ENCODE peak calls at places on chromosomes 11 and 22, in seven cellular contexts. Z is sigmoid colon; O is activated CD8-positive, alpha-beta T cell treated with anti-CD3 and anti-CD28 coated beads for 36 hours; A is fibroblast of lung; Y is kidney; U is neural crest cell; X is progenitor cell of endocrine pancreas. S is an unnamed sample.

GRCh38 chr11:61955416-61956135 is 5.4 kb downstream of the BEST1 start:
- DNase-seq in Z (no peak), O (peak; percentile 57), A (no peak), Y (peak; percentile 85), U (no peak), X (no peak), S (no peak)

GRCh38 chr11:72398058-72398758 is 36.1 kb downstream of the CLPB start:
- DNase-seq in Z (no peak), O (no peak), A (no peak), Y (no peak), U (no peak), X (no peak), S (no peak)

GRCh38 chr11:62546937-62547625 is 475 bp upstream of the AHNAK start:
- DNase-seq in Z (no peak), O (no peak), A (peak; percentile 44), Y (peak; percentile 84), U (no peak), X (no peak), S (no peak)

GRCh38 chr22:49299821-49300231 is 527.8 kb downstream of the BRD1 start:
- DNase-seq in Z (no peak), O (no peak), A (no peak), Y (no peak), U (no peak), X (peak; percentile 3), S (peak; percentile 73)

GRCh38 chr11:130675456-130675855 is 227.0 kb downstream of the ADAMTS15 start:
- DNase-seq in Z (peak; percentile 92), O (no peak), A (peak; percentile 75), Y (peak; percentile 84), U (no peak), X (no peak), S (no peak)

GRCh38 chr11:82890002-82890341 is 10.3 kb downstream of the PRCP start:
- DNase-seq in Z (no peak), O (no peak), A (no peak), Y (no peak), U (no peak), X (no peak), S (no peak)

GRCh38 chr22:50730013-50730891 is 7.8 kb upstream of the ACR start:
- DNase-seq in Z (peak; percentile 55), O (no peak), A (no peak), Y (peak; percentile 66), U (no peak), X (no peak), S (peak; percentile 86)

GRCh38 chr11:80855975-80856524 is 1415.2 kb upstream of the TENM4 start:
- DNase-seq in Z (no peak), O (no peak), A (peak; percentile 76), Y (no peak), U (no peak), X (no peak), S (no peak)

GRCh38 chr22:35559354-35560005 is 18.8 kb downstream of the RASD2 start:
- DNase-seq in Z (no peak), O (no peak), A (peak; percentile 66), Y (no peak), U (no peak), X (no peak), S (no peak)

GRCh38 chr11:64231536-64231935 is 1.2 kb downstream of the DNAJC4 start:
- DNase-seq in Z (no peak), O (no peak), A (no peak), Y (no peak), U (no peak), X (no peak), S (no peak)

GRCh38 chr11:96228911-96229310 is 114.1 kb downstream of the MAML2 start:
- DNase-seq in Z (no peak), O (no peak), A (peak; percentile 86), Y (no peak), U (no peak), X (no peak), S (no peak)

GRCh38 chr11:131253885-131254204 is 116.6 kb upstream of the NTM start:
- DNase-seq in Z (no peak), O (no peak), A (peak; percentile 27), Y (no peak), U (peak; percentile 8), X (no peak), S (no peak)

GRCh38 chr11:86695391-86695790 is 23.0 kb upstream of the ME3 start:
- DNase-seq in Z (no peak), O (no peak), A (peak; percentile 53), Y (no peak), U (no peak), X (no peak), S (no peak)

GRCh38 chr22:36252754-36253522 is at the start of gene APOL1:
- DNase-seq in Z (peak; percentile 85), O (peak; percentile 58), A (no peak), Y (peak; percentile 79), U (no peak), X (no peak), S (no peak)

GRCh38 chr22:35368386-35368785 is 12.5 kb upstream of the HMOX1 start:
- DNase-seq in Z (no peak), O (no peak), A (no peak), Y (no peak), U (no peak), X (no peak), S (no peak)

GRCh38 chr11:73939096-73939495 is 11.7 kb upstream of the DNAJB13 start:
- DNase-seq in Z (no peak), O (no peak), A (peak; percentile 30), Y (no peak), U (no peak), X (no peak), S (no peak)

GRCh38 chr22:44585559-44586121 is 87.6 kb upstream of the RTL6 start:
- DNase-seq in Z (peak; percentile 56), O (no peak), A (no peak), Y (peak; percentile 46), U (no peak), X (no peak), S (peak; percentile 82)

GRCh38 chr11:3867209-3868071 is 12.0 kb downstream of the STIM1 start:
- DNase-seq in Z (no peak), O (peak; percentile 66), A (peak; percentile 12), Y (no peak), U (no peak), X (no peak), S (no peak)

GRCh38 chr22:50009765-50010675 is 2.5 kb downstream of the IL17REL start:
- DNase-seq in Z (peak; percentile 61), O (no peak), A (no peak), Y (peak; percentile 84), U (no peak), X (no peak), S (peak; percentile 92)

GRCh38 chr22:43884600-43885318 is 7.1 kb downstream of the PNPLA5 start:
- DNase-seq in Z (peak; percentile 61), O (peak; percentile 64), A (peak; percentile 25), Y (peak; percentile 84), U (peak; percentile 75), X (peak; percentile 57), S (peak; percentile 73)

GRCh38 chr22:41528938-41529561 is 15.2 kb downstream of the POLR3H start:
- DNase-seq in Z (no peak), O (no peak), A (no peak), Y (no peak), U (no peak), X (no peak), S (no peak)

GRCh38 chr22:28332410-28332809 is 347.2 kb downstream of the TTC28 start:
- DNase-seq in Z (no peak), O (no peak), A (peak; percentile 17), Y (no peak), U (no peak), X (no peak), S (no peak)

GRCh38 chr11:2091786-2092463 is 47.3 kb downstream of the IGF2 start:
- DNase-seq in Z (peak; percentile 40), O (no peak), A (no peak), Y (no peak), U (no peak), X (no peak), S (no peak)

GRCh38 chr11:44766112-44766971 is 39.6 kb downstream of the TSPAN18 start:
- DNase-seq in Z (no peak), O (no peak), A (peak; percentile 93), Y (no peak), U (no peak), X (no peak), S (no peak)
- TF ChIP-seq CTCF in Z (no peak), O (no peak), A (no peak), Y (no peak), U (no peak), X (no peak), S (peak; percentile 22)

GRCh38 chr11:30585067-30585891 is 874 bp downstream of the MPPED2 start:
- DNase-seq in Z (peak; percentile 74), O (peak; percentile 15), A (no peak), Y (peak; percentile 78), U (peak; percentile 50), X (peak; percentile 39), S (peak; percentile 59)

GRCh38 chr11:30583505-30584280 is 2.5 kb downstream of the MPPED2 start:
- DNase-seq in Z (peak; percentile 70), O (no peak), A (no peak), Y (peak; percentile 69), U (no peak), X (peak; percentile 9), S (peak; percentile 52)

GRCh38 chr11:30585892-30586250 is 282 bp downstream of the MPPED2 start:
- DNase-seq in Z (peak; percentile 68), O (peak; percentile 4), A (no peak), Y (peak; percentile 75), U (no peak), X (no peak), S (no peak)

GRCh38 chr11:30581646-30582045 is 4.5 kb downstream of the MPPED2 start:
- DNase-seq in Z (no peak), O (no peak), A (no peak), Y (no peak), U (no peak), X (no peak), S (no peak)

GRCh38 chr11:30586251-30587144 is at the start of gene MPPED2:
- DNase-seq in Z (peak; percentile 77), O (peak; percentile 40), A (no peak), Y (peak; percentile 75), U (peak; percentile 71), X (peak; percentile 68), S (peak; percentile 81)
- TF ChIP-seq CTCF in Z (peak; percentile 57), O (peak; percentile 51), A (peak; percentile 2), Y (no peak), U (peak; percentile 67), X (peak; percentile 65), S (peak; percentile 45)

DNA sequence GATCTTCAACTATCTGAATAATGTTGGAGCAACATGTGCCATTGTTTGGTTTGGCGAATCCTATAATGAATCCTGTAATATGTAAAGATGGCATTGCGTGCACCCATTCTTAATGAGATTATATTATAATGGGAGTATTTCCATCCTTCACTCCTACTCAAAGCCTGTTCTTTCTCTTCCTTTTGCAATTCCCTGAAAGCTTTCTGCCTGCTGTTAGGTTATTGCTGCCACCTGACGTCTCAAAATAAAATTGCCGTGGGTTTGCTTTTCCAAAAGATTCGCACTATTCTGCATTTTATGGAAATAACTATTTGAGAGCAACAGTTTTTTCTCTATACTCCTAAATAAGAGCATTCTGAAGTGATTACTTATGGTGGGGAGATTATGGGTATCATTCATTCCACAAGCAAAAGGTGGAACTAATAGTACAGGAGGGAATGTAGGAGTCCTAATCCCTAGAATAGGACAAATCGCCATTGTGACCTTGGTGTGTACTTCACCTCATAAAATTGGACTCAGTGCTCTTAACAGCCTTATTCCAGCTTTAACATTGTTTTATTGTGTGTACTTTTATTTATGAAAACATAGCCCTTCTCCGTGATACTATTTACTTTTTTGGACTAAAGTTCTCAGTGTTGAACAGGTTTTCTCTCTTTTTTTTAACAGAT is 69.6 kb upstream of the ALKBH3 start:
- DNase-seq in Z (no peak), O (no peak), A (no peak), Y (no peak), U (no peak), X (no peak), S (no peak)
- TF ChIP-seq CTCF in Z (no peak), O (no peak), A (peak; percentile 41), Y (peak; percentile 31), U (peak; percentile 30), X (peak; percentile 19), S (peak; percentile 69)

GRCh38 chr22:46001046-46001425 is 24.1 kb upstream of the WNT7B start:
- DNase-seq in Z (no peak), O (peak; percentile 10), A (no peak), Y (peak; percentile 59), U (no peak), X (no peak), S (peak; percentile 72)
- TF ChIP-seq CTCF in Z (no peak), O (no peak), A (no peak), Y (no peak), U (no peak), X (no peak), S (peak; percentile 48)

S was measured in chondrocyte.